ENCODE peak calls at places on chromosomes 13 and 19, in seven cellular contexts. W is stimulated activated CD4-positive, alpha-beta T cell treated with anti-CD3 and anti-CD28 coated beads, TNF-alpha, amount 100 ng/mL, for 4 hours; G is Caco-2; K is NCI-H2081; D is aorta; J is tibial nerve; P is NB4. A is an unnamed sample.

GRCh38 chr13:111411186-111411858 is 90.9 kb downstream of the TEX29 start:
- DNase-seq in K (peak), J (no peak), D (no peak), W (no peak), G (no peak), P (no peak), A (no peak)

GRCh38 chr19:6811906-6812305 is 39.4 kb downstream of the VAV1 start:
- DNase-seq in P (peak), W (no peak), J (no peak), D (no peak), K (no peak), G (peak), A (no peak)

GRCh38 chr19:2491130-2491801 is 15.3 kb downstream of the GADD45B start:
- DNase-seq in K (peak), W (no peak), P (no peak), J (no peak), D (no peak), G (no peak), A (no peak)

GRCh38 chr13:50911937-50912624 is 2.5 kb downstream of the RNASEH2B start:
- DNase-seq in G (peak), W (peak), K (peak), D (peak), P (peak), J (peak), A (peak)

GRCh38 chr13:114078501-114079451 is 53.6 kb downstream of the RASA3 start:
- DNase-seq in D (peak), K (no peak), J (peak), G (no peak), W (no peak), P (no peak), A (no peak)

GRCh38 chr19:27750697-27751391 is 1462.1 kb downstream of the UQCRFS1 start:
- DNase-seq in P (no peak), W (no peak), G (no peak), J (no peak), K (no peak), D (no peak), A (no peak)

GRCh38 chr13:98214008-98214643 is 37.1 kb upstream of the RNF113B start:
- DNase-seq in W (no peak), G (no peak), P (no peak), J (no peak), K (no peak), D (no peak), A (no peak)

GRCh38 chr13:104593693-104594092 is 1527.5 kb upstream of the SLC10A2 start:
- DNase-seq in D (no peak), W (no peak), K (no peak), J (no peak), G (no peak), P (no peak), A (no peak)

GRCh38 chr19:11278670-11279069 is 16.3 kb upstream of the DOCK6 start:
- DNase-seq in D (no peak), K (no peak), J (no peak), W (no peak), P (no peak), G (peak), A (no peak)

GRCh38 chr19:1651061-1651547 is 1.3 kb downstream of the TCF3 start:
- DNase-seq in P (peak), W (peak), J (no peak), D (no peak), K (no peak), G (no peak), A (peak)

GRCh38 chr19:10390652-10391286 is 10.4 kb upstream of the TYK2 start:
- DNase-seq in J (peak), K (peak), P (peak), D (no peak), G (peak), W (no peak), A (peak)

GRCh38 chr13:73835138-73835721 is 299.0 kb downstream of the KLF12 start:
- DNase-seq in W (no peak), G (peak), K (peak), P (peak), J (no peak), D (no peak), A (peak)

GRCh38 chr19:2359992-2360875 is at the start of gene TMPRSS9:
- DNase-seq in P (no peak), K (no peak), D (no peak), G (no peak), W (no peak), J (no peak), A (no peak)

GRCh38 chr19:4764290-4764660 is 27.3 kb upstream of the FEM1A start:
- DNase-seq in K (no peak), W (no peak), D (no peak), G (no peak), P (no peak), J (no peak), A (no peak)

A was measured in midbrain.